ENCODE peak calls at places on chromosomes 5 and 9, in four cellular contexts. E, Z, B and V are unnamed samples.

GRCh38 chr9:130156672-130157071 is 15.5 kb upstream of the NCS1 start:
- DNase-seq in E (no peak), Z (peak), B (no peak), V (no peak)

GRCh38 chr9:121286973-121287721 is 19.2 kb downstream of the GSN start:
- DNase-seq in E (peak), Z (peak), B (no peak), V (peak)

GRCh38 chr9:69580582-69580945 is 91.6 kb downstream of the APBA1 start:
- DNase-seq in E (no peak), Z (no peak), B (no peak), V (no peak)

GRCh38 chr5:36279054-36279698 is 22.5 kb downstream of the RANBP3L start:
- DNase-seq in E (no peak), Z (no peak), B (no peak), V (no peak)

GRCh38 chr5:151086905-151087360 is 6.1 kb upstream of the TNIP1 start:
- DNase-seq in E (no peak), Z (no peak), B (no peak), V (no peak)

GRCh38 chr5:133240425-133241091 is 188.7 kb downstream of the HSPA4 start:
- DNase-seq in E (peak), Z (peak), B (peak), V (no peak)

GRCh38 chr5:117752403-117752802 is 1177.8 kb upstream of the SEMA6A start:
- DNase-seq in E (no peak), Z (no peak), B (no peak), V (no peak)

GRCh38 chr9:17536027-17536426 is 42.8 kb upstream of the SH3GL2 start:
- DNase-seq in E (no peak), Z (no peak), B (no peak), V (no peak)

GRCh38 chr5:107135391-107135790 is 535.3 kb downstream of the EFNA5 start:
- DNase-seq in E (no peak), Z (no peak), B (no peak), V (no peak)

GRCh38 chr5:65480306-65480865 is 1.3 kb downstream of the ADAMTS6 start:
- DNase-seq in E (peak), Z (peak), B (peak), V (no peak)

GRCh38 chr5:145979270-145980223 is 43.2 kb downstream of the SH3RF2 start:
- DNase-seq in E (no peak), Z (peak), B (no peak), V (no peak)

GRCh38 chr9:18623201-18623600 is 149.2 kb downstream of the ADAMTSL1 start:
- DNase-seq in E (no peak), Z (no peak), B (no peak), V (no peak)

GRCh38 chr9:106560540-106560939 is 302.4 kb upstream of the ZNF462 start:
- DNase-seq in E (no peak), Z (no peak), B (no peak), V (no peak)

GRCh38 chr5:66818935-66819328 is 222.7 kb downstream of the MAST4 start:
- DNase-seq in E (no peak), Z (no peak), B (no peak), V (no peak)

GRCh38 chr9:122032346-122032745 is 60.8 kb downstream of the TTLL11 start:
- DNase-seq in E (no peak), Z (no peak), B (no peak), V (no peak)

GRCh38 chr9:19471737-19472648 is 63.2 kb downstream of the ACER2 start:
- DNase-seq in E (peak), Z (peak), B (no peak), V (peak)

GRCh38 chr5:137376127-137376526 is 123.0 kb downstream of the SPOCK1 start:
- DNase-seq in E (no peak), Z (no peak), B (no peak), V (peak)

GRCh38 chr9:3842839-3843238 is 317.0 kb upstream of the RFX3 start:
- DNase-seq in E (no peak), Z (no peak), B (no peak), V (no peak)

DNA sequence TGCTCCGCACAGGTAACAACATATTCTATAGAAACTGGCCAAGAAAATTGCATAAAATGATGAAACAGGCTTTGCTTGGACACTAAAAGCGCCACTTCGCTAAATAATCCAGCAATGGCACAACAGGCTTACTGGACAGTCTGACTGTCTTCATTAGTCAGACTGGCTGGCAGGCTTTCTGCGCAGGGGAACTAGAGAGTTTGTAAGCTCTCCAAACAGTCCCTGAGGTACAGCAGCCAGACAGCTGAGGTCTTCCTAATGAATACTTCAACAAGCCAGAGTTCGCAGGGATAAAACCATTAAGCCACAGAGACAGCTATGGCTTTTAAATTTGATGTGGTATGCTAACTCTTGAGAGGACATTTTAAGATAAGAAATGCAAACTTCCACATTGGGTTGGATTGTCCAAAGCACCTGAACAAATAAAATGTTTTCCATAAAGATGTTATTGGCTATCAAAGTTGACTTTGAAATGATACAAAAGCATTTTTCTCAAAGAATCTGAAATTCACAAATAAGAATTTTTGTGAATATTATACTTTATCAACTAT is 20.7 kb downstream of the PLK2 start:
- DNase-seq in E (no peak), Z (no peak), B (no peak), V (no peak)
- TF ChIP-seq ETV6 in E (no peak), Z (no peak), B (no peak), V (no peak)

GRCh38 chr9:88380118-88380517 is 8.1 kb upstream of the SPIN1 start:
- DNase-seq in E (no peak), Z (no peak), B (no peak), V (no peak)

GRCh38 chr9:88379352-88379751 is 8.9 kb upstream of the SPIN1 start:
- DNase-seq in E (no peak), Z (no peak), B (no peak), V (peak)

GRCh38 chr9:88373018-88373417 is 15.2 kb upstream of the SPIN1 start:
- DNase-seq in E (no peak), Z (no peak), B (no peak), V (no peak)

DNA sequence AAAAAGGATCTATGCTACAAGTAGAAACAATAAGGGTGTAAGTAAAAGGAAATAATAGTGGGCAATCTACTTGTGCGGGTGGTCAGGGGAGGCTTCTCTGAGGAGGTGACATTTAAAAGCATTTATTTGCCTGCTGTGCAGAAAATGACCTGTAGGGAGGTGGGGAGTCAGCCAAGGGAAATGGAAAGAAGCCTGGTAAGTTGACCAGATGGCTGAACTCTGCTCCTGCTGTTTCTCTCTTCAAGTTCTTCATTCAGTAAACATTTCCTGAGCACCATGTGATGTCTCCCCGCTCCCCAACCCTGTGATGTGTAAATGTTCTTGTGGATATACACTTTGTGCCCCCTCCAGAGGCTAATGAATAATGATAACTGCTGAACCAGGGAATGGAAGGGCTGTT is 9.9 kb upstream of the SPIN1 start:
- DNase-seq in E (no peak), Z (no peak), B (no peak), V (peak)
- TF ChIP-seq USF2 in E (no peak), Z (no peak), B (no peak), V (peak)

DNA sequence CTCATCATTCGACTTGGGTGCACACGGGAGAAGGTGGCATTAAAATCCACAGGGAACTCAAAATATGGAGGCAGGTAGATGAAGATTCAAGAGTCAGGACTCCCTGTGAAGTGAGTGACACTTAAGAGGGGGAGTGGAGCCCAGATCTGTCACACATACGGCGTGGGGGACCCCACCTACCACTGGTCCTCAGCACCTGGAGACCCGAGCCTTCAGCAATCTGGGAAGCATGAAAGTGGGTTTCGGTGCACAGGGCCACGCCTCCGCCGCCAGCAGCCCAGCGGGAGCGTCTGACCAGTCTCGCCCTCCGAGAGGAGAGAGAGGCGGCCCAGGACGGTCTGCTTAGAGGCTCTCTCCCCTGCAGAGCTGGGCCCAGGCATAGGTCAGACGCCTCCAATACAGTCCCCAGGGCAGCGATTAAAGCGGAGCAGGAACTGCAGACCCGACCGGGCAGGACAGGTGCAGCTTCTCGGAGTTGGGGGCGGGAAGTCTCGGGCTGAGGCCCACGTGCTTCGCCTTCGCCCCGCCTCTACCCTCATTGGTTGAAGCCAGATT is 639 bp upstream of the SLC2A8 start:
- DNase-seq in E (no peak), Z (no peak), B (no peak), V (no peak)
- TF ChIP-seq ETV6 in E (no peak), Z (no peak), B (no peak), V (peak)

GRCh38 chr9:127744407-127745110 is 9.5 kb upstream of the TOR2A start:
- DNase-seq in E (no peak), Z (no peak), B (no peak), V (no peak)

GRCh38 chr9:127742435-127743088 is 7.5 kb upstream of the TOR2A start:
- DNase-seq in E (peak), Z (no peak), B (no peak), V (peak)

GRCh38 chr9:127738666-127739065 is 3.6 kb upstream of the TOR2A start:
- DNase-seq in E (no peak), Z (no peak), B (no peak), V (no peak)

GRCh38 chr9:127739614-127740322 is 4.7 kb upstream of the TOR2A start:
- DNase-seq in E (no peak), Z (no peak), B (no peak), V (no peak)

GRCh38 chr9:127741831-127742434 is 6.8 kb upstream of the TOR2A start:
- DNase-seq in E (peak), Z (peak), B (no peak), V (peak)
- TF ChIP-seq USF2 in E (no peak), Z (no peak), B (no peak), V (no peak)

DNA sequence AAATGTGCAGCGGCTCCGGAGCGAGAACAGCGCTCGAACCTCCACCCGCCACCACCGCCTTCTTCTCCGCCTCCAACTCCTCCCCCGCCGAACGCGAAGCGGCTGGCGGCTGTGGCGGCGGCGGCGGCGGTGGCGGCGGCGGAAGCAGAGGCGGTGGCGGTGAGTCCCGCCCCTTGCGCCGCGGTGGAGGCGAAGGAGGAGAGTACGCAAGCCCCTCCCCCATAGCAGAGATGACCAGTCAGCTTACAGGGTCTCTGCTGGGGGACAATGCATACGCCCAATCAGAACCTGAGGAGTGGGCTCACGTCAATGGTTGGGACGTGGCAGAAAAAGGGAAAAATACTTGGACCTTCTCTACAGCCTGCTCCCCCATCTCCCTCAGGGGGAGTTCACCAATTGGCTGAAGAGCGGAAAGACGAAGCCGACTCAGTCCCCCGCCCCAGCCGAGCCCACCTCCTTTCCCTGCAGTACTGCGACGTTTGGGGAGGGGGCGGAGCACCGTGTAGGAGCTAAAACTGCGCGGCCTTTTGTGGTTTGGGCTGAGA is at the start of gene PJA2:
- DNase-seq in E (peak), Z (peak), B (peak), V (peak)
- TF ChIP-seq ETV6 in E (no peak), Z (peak), B (no peak), V (no peak)

DNA sequence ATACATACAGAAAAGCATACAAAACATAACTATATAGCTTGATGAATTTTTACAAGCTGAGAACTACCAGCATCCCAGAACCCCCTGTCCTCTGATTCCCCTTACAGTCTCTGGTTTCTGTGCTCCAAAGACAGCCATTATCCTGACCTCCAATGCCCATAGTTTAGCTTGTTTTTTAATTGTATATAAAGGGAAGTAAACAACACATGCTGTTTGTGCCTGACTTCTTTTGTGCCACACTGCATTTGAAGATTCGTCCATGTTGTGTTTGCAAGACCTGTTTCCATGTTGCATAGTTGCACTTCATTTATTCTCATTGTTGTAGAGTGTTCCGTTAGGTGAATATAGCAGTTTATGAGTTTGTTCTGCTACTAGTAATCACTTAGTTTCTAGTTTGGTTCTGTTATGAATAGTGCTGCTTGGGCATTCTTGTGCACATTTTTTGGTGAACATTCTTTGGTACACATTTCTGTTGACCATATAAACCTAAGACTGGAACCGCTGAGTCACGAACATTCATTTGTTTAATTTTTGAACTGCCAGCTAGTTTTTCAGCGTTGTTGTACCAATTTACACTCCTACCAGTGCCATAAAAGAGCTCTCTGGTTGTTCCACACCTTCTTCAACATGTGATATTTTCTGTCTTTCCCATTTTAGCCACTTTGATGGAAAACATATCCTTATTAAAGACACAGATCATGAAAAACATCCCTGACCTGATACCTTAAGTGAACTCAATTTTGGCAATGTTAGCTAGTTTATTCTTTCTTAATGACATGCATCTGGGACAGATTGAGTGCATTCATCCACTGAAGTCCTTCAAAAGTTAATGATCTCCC is 78.1 kb upstream of the ANXA1 start:
- DNase-seq in E (no peak), Z (no peak), B (no peak), V (no peak)
- TF ChIP-seq USF2 in E (no peak), Z (no peak), B (no peak), V (no peak)